ENCODE peak calls at places on chromosomes 1 and 21, in four cellular contexts. E is GM13976, D is PC-3, B is HL-60. W is an unnamed sample.

GRCh38 chr1:86913399-86913895 is 479 bp downstream of the SELENOF start:
- DNase-seq in E (peak; percentile 45), D (peak; percentile 34), B (peak; percentile 36), W (no peak)

GRCh38 chr1:89739013-89739843 is 81.6 kb upstream of the LRRC8D start:
- DNase-seq in E (peak; percentile 42), D (no peak), B (no peak), W (no peak)

GRCh38 chr21:37341254-37341960 is 25.2 kb upstream of the DYRK1A start:
- DNase-seq in E (no peak), D (peak; percentile 79), B (no peak), W (no peak)

GRCh38 chr1:89842547-89843278 is 21.9 kb downstream of the LRRC8D start:
- DNase-seq in E (no peak), D (no peak), B (no peak), W (peak; percentile 49)

GRCh38 chr21:23152130-23152529 is 2153.9 kb downstream of the NCAM2 start:
- DNase-seq in E (no peak), D (no peak), B (no peak), W (no peak)

GRCh38 chr1:78280626-78281025 is 210.1 kb upstream of the PTGFR start:
- DNase-seq in E (no peak), D (no peak), B (no peak), W (no peak)

GRCh38 chr1:154849645-154850131 is 20.4 kb downstream of the KCNN3 start:
- DNase-seq in E (peak; percentile 62), D (no peak), B (no peak), W (peak; percentile 63)

GRCh38 chr1:113255038-113255727 is 135.1 kb upstream of the MAGI3 start:
- DNase-seq in E (no peak), D (peak; percentile 44), B (no peak), W (no peak)

GRCh38 chr1:70499695-70500094 is 88.6 kb downstream of the CTH start:
- DNase-seq in E (no peak), D (peak; percentile 67), B (peak; percentile 6), W (no peak)

GRCh38 chr21:32819702-32820101 is 48.1 kb upstream of the PAXBP1 start:
- DNase-seq in E (no peak), D (peak; percentile 65), B (no peak), W (no peak)

GRCh38 chr1:19361231-19362147 is 49.4 kb downstream of the SLC66A1 start:
- DNase-seq in E (no peak), D (peak; percentile 77), B (no peak), W (no peak)

DNA sequence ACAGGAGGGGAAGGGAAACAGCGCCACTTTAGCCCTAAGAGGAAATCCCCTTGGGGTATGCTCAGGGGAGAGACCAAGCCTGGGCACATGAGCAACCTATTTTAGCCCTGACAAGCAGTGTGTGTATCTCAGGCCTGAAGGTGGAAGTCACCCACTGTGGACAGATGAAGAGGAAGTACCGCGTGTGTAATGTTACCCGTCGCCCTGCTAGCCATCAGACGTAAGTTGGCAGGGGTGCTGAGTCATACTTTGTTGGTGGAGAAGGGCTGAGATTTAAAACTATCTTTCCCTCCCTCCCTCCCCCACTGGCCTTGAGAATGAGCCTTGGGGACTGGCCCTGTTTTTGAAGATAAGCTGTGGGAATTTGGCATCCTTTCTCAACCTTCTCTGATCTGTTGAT is 11.2 kb downstream of the AGO1 start:
- DNase-seq in E (peak; percentile 61), D (no peak), B (peak; percentile 89), W (peak; percentile 67)
- TF ChIP-seq CTCF in E (no peak), D (no peak), B (no peak), W (no peak)

GRCh38 chr1:117096871-117097842 is 24.4 kb downstream of the TRIM45 start:
- DNase-seq in E (no peak), D (no peak), B (no peak), W (no peak)

GRCh38 chr1:117095237-117095636 is 26.3 kb downstream of the TRIM45 start:
- DNase-seq in E (no peak), D (no peak), B (no peak), W (no peak)

GRCh38 chr1:117092594-117092993 is 29.0 kb downstream of the TRIM45 start:
- DNase-seq in E (no peak), D (no peak), B (no peak), W (no peak)

GRCh38 chr1:117093091-117093534 is 28.4 kb downstream of the TRIM45 start:
- DNase-seq in E (no peak), D (peak; percentile 84), B (no peak), W (peak; percentile 12)

GRCh38 chr1:117093870-117094621 is 27.5 kb downstream of the TRIM45 start:
- DNase-seq in E (no peak), D (peak; percentile 52), B (peak; percentile 15), W (peak; percentile 37)
- TF ChIP-seq CTCF in E (no peak), D (peak; percentile 46), B (no peak), W (peak; percentile 35)

GRCh38 chr1:212537610-212538009 is 71.0 kb upstream of the ATF3 start:
- DNase-seq in E (no peak), D (no peak), B (no peak), W (no peak)

GRCh38 chr1:212531796-212532195 is 76.8 kb upstream of the ATF3 start:
- DNase-seq in E (no peak), D (no peak), B (no peak), W (no peak)

GRCh38 chr1:212532469-212533235 is 75.9 kb upstream of the ATF3 start:
- DNase-seq in E (no peak), D (no peak), B (no peak), W (no peak)

GRCh38 chr1:212540031-212540430 is 68.5 kb upstream of the ATF3 start:
- DNase-seq in E (no peak), D (no peak), B (no peak), W (no peak)

DNA sequence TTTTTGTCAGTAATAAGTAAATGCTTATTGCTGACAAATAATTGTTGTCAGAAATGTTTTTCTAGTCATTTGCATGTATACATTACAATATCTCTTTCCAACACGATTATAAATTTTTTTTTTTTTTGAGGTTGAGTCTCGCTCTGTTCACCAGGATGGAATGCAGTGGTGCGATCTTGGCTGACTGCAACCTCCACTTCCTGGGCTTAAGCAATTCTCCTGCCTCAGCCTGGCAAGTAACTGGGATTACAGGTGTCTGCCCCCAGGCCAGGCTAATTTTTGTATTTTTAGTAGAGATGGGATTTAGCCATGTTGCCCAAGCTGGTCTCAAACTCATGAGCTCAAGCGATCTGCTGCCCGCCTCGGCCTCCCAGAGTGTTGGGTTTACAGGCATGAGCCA is 72.0 kb upstream of the ATF3 start:
- DNase-seq in E (no peak), D (no peak), B (no peak), W (no peak)
- TF ChIP-seq CTCF in E (no peak), D (no peak), B (no peak), W (no peak)

GRCh38 chr1:150212070-150212469 is 23.8 kb downstream of the ANP32E start:
- DNase-seq in E (no peak), D (no peak), B (no peak), W (no peak)

GRCh38 chr1:150210741-150211140 is 25.2 kb downstream of the ANP32E start:
- DNase-seq in E (no peak), D (no peak), B (no peak), W (no peak)

GRCh38 chr1:150210086-150210485 is 25.8 kb downstream of the ANP32E start:
- DNase-seq in E (no peak), D (no peak), B (no peak), W (no peak)

DNA sequence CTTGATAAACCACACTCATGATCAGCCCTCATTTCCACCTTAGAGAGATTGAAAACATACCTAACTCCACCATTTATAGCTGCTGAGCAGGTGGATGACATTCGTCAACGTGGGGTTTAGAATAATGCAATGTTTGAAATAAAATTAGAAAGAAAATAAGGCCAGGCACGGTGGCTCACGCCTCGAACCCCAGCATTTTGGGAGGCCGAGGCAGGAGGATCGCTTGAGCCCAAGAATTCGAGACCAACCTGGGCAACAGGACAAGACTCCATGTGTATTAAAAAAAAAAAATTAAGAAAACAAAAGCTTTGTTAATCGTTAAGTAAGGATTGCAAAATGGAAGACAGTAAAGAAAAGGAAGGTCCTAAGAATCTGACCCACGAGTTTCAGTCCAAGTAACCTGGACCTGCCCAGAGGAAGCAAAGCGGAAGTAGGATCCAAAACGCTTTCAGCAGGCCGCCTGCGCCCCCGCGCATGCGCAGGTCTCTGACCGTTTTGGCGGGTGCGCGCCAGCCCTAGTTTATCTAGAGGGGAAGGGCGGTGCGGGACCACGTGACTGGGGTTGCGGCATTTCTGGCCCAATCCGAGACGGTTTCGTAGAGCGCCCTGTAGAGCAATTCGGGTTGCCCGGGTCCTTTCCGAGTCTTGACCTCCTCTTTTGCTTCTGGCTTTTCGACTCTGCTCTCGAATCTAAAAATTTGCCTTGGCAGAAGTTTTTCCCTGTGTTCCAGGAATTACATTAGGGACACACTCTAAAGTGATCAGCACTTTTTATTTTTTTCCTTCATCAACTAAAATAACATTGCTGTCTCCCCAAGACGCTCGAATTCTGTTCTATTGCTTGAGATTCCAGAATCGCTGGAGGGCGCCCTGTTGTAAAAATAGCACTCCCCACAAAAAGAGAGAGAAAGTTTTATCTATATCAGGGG is 22.5 kb downstream of the ANP32E start:
- DNase-seq in E (peak; percentile 94), D (peak; percentile 45), B (peak; percentile 97), W (peak; percentile 91)
- TF ChIP-seq CTCF in E (peak; percentile 19), D (no peak), B (peak; percentile 6), W (peak; percentile 40)

DNA sequence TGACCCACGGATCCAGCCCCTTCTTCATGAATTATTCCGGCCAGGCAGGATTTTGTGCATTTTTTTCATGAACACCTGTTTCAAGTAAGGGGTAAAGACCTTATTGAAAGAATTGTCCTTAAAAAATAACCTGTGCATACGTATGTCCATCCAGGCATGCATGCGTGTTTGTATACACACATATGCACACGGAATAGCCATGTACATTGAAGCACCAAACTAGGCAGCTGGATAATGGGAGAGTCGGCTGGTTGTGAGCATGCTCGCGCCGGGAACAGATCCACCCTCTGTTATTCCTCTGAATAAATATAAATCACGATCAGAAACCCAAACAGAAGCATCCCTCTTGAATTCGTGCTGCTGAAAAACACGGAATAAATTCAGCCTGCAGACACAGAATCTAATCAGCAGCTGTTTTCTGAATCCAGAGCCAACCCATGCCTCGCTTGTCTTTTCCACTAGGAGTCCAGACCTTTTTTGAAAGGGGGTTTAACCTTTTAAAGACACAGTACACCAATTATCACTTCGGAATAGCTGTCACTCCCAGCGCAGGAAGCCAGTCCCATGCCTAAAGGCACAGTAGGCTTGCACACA is at the start of gene HIVEP3:
- DNase-seq in E (no peak), D (peak; percentile 63), B (no peak), W (no peak)
- TF ChIP-seq CTCF in E (no peak), D (peak; percentile 27), B (no peak), W (no peak)

GRCh38 chr1:205477121-205477758 is 21.4 kb upstream of the BLACAT1 start:
- DNase-seq in E (no peak), D (no peak), B (no peak), W (no peak)
- TF ChIP-seq CTCF in E (no peak), D (no peak), B (no peak), W (no peak)

GRCh38 chr21:34999397-34999941 is 49.6 kb downstream of the RUNX1 start:
- DNase-seq in E (no peak), D (no peak), B (peak; percentile 7), W (no peak)
- TF ChIP-seq CTCF in E (no peak), D (no peak), B (no peak), W (no peak)

GRCh38 chr1:160354388-160354985 is 11.3 kb downstream of the NCSTN start:
- DNase-seq in E (no peak), D (peak; percentile 37), B (peak; percentile 23), W (no peak)
- TF ChIP-seq CTCF in E (no peak), D (peak; percentile 84), B (peak; percentile 48), W (peak; percentile 54)